ENCODE peak calls at places on chromosome 18, in seven cellular contexts. H, E, L, P, C, X and T are unnamed samples.

GRCh38 chr18:26448714-26449159 is 99.6 kb downstream of the KCTD1 start:
- DNase-seq in X (no peak), H (no peak), E (no peak), C (no peak), P (no peak), L (no peak), T (no peak)

GRCh38 chr18:59902180-59902992 is 2.6 kb downstream of the PMAIP1 start:
- DNase-seq in X (no peak), H (no peak), E (no peak), C (no peak), L (no peak), P (no peak), T (no peak)

GRCh38 chr18:62996552-62996951 is 281.2 kb downstream of the PHLPP1 start:
- DNase-seq in L (no peak), H (no peak), E (no peak), C (no peak), P (no peak), X (no peak), T (no peak)

GRCh38 chr18:24741961-24742738 is 281.7 kb downstream of the HRH4 start:
- DNase-seq in L (no peak), E (no peak), P (no peak), C (no peak), X (no peak), H (no peak), T (no peak)

GRCh38 chr18:275486-275885 is 7.6 kb upstream of the THOC1 start:
- DNase-seq in H (no peak), L (no peak), E (no peak), X (no peak), P (no peak), C (no peak), T (no peak)

GRCh38 chr18:58223717-58224424 is 179.8 kb downstream of the NEDD4L start:
- DNase-seq in H (peak), X (peak), E (no peak), C (no peak), L (peak), P (peak), T (peak)

GRCh38 chr18:43936176-43936575 is 658.9 kb upstream of the SYT4 start:
- DNase-seq in E (no peak), C (no peak), L (no peak), P (no peak), X (no peak), H (no peak), T (no peak)

GRCh38 chr18:8625693-8626092 is 16.5 kb downstream of the RAB12 start:
- DNase-seq in E (no peak), L (no peak), P (no peak), H (no peak), X (no peak), C (no peak), T (no peak)

GRCh38 chr18:37385846-37386435 is 179.7 kb downstream of the CELF4 start:
- DNase-seq in E (no peak), L (peak), X (peak), H (no peak), C (no peak), P (no peak), T (no peak)

GRCh38 chr18:13597068-13597467 is 129.3 kb downstream of the FAM210A start:
- DNase-seq in C (no peak), P (no peak), H (no peak), L (no peak), E (no peak), X (no peak), T (no peak)

GRCh38 chr18:26928669-26929313 is 63.3 kb upstream of the AQP4 start:
- DNase-seq in L (no peak), X (no peak), E (no peak), P (peak), H (no peak), C (no peak), T (no peak)

GRCh38 chr18:59478591-59478990 is 119.5 kb upstream of the LMAN1 start:
- DNase-seq in C (no peak), P (no peak), X (no peak), L (peak), H (no peak), E (no peak), T (no peak)

GRCh38 chr18:4631239-4631638 is 176.1 kb upstream of the DLGAP1 start:
- DNase-seq in H (no peak), X (no peak), L (no peak), E (no peak), P (no peak), C (no peak), T (no peak)

GRCh38 chr18:75500510-75500909 is 73.0 kb upstream of the SMIM21 start:
- DNase-seq in E (no peak), X (no peak), C (no peak), H (no peak), P (no peak), L (no peak), T (no peak)

GRCh38 chr18:71239111-71239624 is 950.3 kb downstream of the SOCS6 start:
- DNase-seq in E (no peak), H (no peak), C (no peak), L (no peak), X (no peak), P (no peak), T (no peak)

GRCh38 chr18:12843420-12844346 is 40.4 kb downstream of the PTPN2 start:
- DNase-seq in C (no peak), X (no peak), E (no peak), L (no peak), P (no peak), H (no peak), T (no peak)

GRCh38 chr18:70228546-70228945 is 23.1 kb upstream of the RTTN start:
- DNase-seq in H (no peak), X (no peak), E (no peak), P (no peak), C (no peak), L (no peak), T (no peak)

GRCh38 chr18:33802955-33803354 is 224.9 kb downstream of the ASXL3 start:
- DNase-seq in P (peak), X (no peak), H (peak), L (no peak), E (no peak), C (no peak), T (no peak)

GRCh38 chr18:58639751-58640427 is 11.0 kb upstream of the ALPK2 start:
- DNase-seq in L (no peak), H (no peak), X (peak), C (no peak), E (no peak), P (no peak), T (peak)

GRCh38 chr18:3720818-3721545 is 271.0 kb downstream of the TGIF1 start:
- DNase-seq in P (no peak), H (no peak), C (no peak), L (no peak), E (no peak), X (no peak), T (no peak)

GRCh38 chr18:56168049-56168781 is 470.2 kb downstream of the TXNL1 start:
- DNase-seq in P (no peak), H (peak), E (no peak), C (no peak), L (no peak), X (no peak), T (peak)

GRCh38 chr18:50231621-50232020 is 34.7 kb downstream of the CFAP53 start:
- DNase-seq in C (no peak), X (peak), H (no peak), L (no peak), P (no peak), E (no peak), T (no peak)

GRCh38 chr18:25350561-25351201 is 1.3 kb downstream of the ZNF521 start:
- DNase-seq in H (no peak), C (no peak), E (no peak), X (no peak), L (peak), P (no peak), T (peak)

GRCh38 chr18:74579704-74580103 is 18.0 kb upstream of the ZNF407 start:
- DNase-seq in H (no peak), L (no peak), X (no peak), P (no peak), C (no peak), E (no peak), T (no peak)

GRCh38 chr18:29169599-29169998 is 992.7 kb upstream of the CDH2 start:
- DNase-seq in E (no peak), L (no peak), C (no peak), P (no peak), X (no peak), H (no peak), T (no peak)

GRCh38 chr18:42781298-42781815 is 334.1 kb downstream of the RIT2 start:
- DNase-seq in E (no peak), X (no peak), L (no peak), H (no peak), P (no peak), C (no peak), T (no peak)

GRCh38 chr18:55314615-55315237 is 273.3 kb downstream of the TCF4 start:
- DNase-seq in P (no peak), H (no peak), E (no peak), X (no peak), L (no peak), C (no peak), T (no peak)

GRCh38 chr18:9926223-9926894 is 12.5 kb downstream of the VAPA start:
- DNase-seq in X (no peak), P (no peak), E (no peak), H (no peak), L (no peak), C (no peak), T (no peak)
- H3K27ac ChIP-seq in X (no peak), P (peak), E (no peak), H (no peak), L (peak), C (no peak), T (no peak)

DNA sequence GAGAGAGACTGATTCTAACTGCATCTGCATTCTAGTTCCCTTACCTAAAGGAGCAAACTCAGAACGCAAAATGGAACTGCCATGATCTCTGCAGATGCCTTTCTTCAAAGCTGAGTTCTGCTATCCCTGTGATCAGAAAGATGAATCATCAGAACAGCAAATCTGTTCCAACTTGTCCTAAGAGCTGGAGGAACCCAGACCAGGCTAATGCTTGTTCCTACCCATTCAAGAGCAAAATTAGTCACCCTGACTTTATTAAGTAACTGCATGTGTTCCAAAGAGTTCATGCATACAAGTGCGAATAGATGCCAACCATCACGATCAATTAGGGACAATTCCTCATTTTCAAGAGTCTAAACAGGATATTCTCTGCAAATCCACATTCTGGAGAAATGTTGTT is 46.5 kb downstream of the MBP start:
- DNase-seq in E (no peak), X (peak), L (no peak), C (no peak), P (no peak), H (no peak), T (peak)
- H3K27ac ChIP-seq in E (no peak), X (peak), L (peak), C (no peak), P (peak), H (no peak), T (peak)

GRCh38 chr18:67665266-67665665 is 148.7 kb upstream of the DSEL start:
- DNase-seq in L (no peak), P (no peak), H (no peak), X (peak), C (no peak), E (no peak), T (peak)

GRCh38 chr18:67662996-67663395 is 146.5 kb upstream of the DSEL start:
- DNase-seq in P (no peak), H (no peak), L (no peak), E (no peak), C (no peak), X (no peak), T (no peak)

DNA sequence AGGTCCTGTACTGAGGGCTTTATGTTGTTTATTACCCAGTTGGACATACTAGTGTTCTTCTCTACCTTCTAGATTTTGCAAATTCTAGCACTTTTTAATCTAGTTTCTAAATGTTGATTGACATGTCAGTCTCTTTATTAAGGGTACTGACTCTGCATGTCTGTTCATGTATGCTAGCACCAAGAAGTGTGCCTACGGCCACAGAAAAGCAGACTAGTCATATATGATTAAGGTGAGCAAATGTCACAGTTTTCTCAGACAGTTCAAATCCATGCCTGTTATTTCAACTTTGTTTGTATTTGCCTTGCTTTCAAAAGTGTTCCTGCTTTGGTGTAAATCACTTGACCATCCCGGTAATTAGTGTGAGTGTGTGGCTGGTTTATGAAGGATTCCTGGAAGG is 145.0 kb upstream of the DSEL start:
- DNase-seq in C (no peak), L (no peak), P (no peak), H (no peak), X (no peak), E (no peak), T (no peak)
- H3K27ac ChIP-seq in C (no peak), L (no peak), P (no peak), H (no peak), X (no peak), E (no peak), T (no peak)

GRCh38 chr18:9708057-9708881 is at the start of gene RAB31:
- DNase-seq in C (no peak), X (peak), P (peak), H (peak), E (no peak), L (peak), T (peak)
- H3K27ac ChIP-seq in C (peak), X (peak), P (peak), H (peak), E (no peak), L (peak), T (peak)

GRCh38 chr18:11002796-11003195 is 146.6 kb downstream of the PIEZO2 start:
- DNase-seq in E (no peak), L (no peak), C (no peak), X (no peak), H (no peak), P (no peak), T (no peak)
- H3K27ac ChIP-seq in E (no peak), L (no peak), C (no peak), X (no peak), H (no peak), P (no peak), T (no peak)

GRCh38 chr18:46260879-46261143 is 156.6 kb downstream of the HAUS1 start:
- DNase-seq in H (no peak), X (no peak), P (no peak), C (no peak), L (no peak), E (no peak), T (no peak)
- H3K27ac ChIP-seq in H (no peak), X (no peak), P (no peak), C (no peak), L (peak), E (no peak), T (peak)

DNA sequence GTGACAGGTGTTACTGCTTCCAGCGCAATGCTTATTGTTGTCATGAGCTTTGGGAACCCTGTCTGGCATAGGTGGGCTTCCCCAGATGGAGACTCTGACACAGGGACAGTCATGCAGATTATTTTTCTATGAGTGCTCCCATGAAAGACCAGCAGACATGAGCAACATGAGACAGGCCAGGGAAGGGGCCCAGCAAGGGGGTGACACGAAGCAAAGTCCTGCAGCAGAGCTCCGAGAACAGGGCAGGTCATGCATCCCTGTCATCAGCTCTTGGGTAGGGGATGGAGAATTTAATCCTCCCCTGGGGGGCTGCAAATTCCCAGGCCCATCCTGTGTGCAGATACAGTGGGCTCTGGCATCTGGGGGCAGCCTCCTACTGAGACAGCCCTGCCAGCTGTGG is 77.4 kb downstream of the CTAGE1 start:
- DNase-seq in E (no peak), X (no peak), P (no peak), C (no peak), L (no peak), H (no peak), T (no peak)
- H3K27ac ChIP-seq in E (no peak), X (no peak), P (no peak), C (no peak), L (no peak), H (no peak), T (no peak)

GRCh38 chr18:48942554-48943261 is 8.1 kb downstream of the SMAD7 start:
- DNase-seq in X (peak), L (no peak), H (peak), C (no peak), E (no peak), P (peak), T (peak)

GRCh38 chr18:48944634-48945033 is 6.1 kb downstream of the SMAD7 start:
- DNase-seq in E (no peak), P (no peak), H (no peak), X (no peak), L (no peak), C (no peak), T (no peak)

GRCh38 chr18:48942086-48942485 is 8.7 kb downstream of the SMAD7 start:
- DNase-seq in E (no peak), X (no peak), H (no peak), P (no peak), C (no peak), L (no peak), T (no peak)

GRCh38 chr18:48943736-48944527 is 6.8 kb downstream of the SMAD7 start:
- DNase-seq in L (no peak), X (no peak), P (no peak), H (no peak), E (no peak), C (no peak), T (no peak)

GRCh38 chr18:48943333-48943732 is 7.4 kb downstream of the SMAD7 start:
- DNase-seq in P (no peak), L (no peak), H (no peak), X (no peak), C (no peak), E (no peak), T (no peak)
- H3K27ac ChIP-seq in P (peak), L (peak), H (peak), X (peak), C (no peak), E (no peak), T (peak)

GRCh38 chr18:9736942-9737813 is 29.1 kb downstream of the RAB31 start:
- DNase-seq in P (no peak), L (peak), E (no peak), H (no peak), X (no peak), C (no peak), T (no peak)
- H3K27ac ChIP-seq in P (no peak), L (peak), E (no peak), H (no peak), X (no peak), C (no peak), T (no peak)

DNA sequence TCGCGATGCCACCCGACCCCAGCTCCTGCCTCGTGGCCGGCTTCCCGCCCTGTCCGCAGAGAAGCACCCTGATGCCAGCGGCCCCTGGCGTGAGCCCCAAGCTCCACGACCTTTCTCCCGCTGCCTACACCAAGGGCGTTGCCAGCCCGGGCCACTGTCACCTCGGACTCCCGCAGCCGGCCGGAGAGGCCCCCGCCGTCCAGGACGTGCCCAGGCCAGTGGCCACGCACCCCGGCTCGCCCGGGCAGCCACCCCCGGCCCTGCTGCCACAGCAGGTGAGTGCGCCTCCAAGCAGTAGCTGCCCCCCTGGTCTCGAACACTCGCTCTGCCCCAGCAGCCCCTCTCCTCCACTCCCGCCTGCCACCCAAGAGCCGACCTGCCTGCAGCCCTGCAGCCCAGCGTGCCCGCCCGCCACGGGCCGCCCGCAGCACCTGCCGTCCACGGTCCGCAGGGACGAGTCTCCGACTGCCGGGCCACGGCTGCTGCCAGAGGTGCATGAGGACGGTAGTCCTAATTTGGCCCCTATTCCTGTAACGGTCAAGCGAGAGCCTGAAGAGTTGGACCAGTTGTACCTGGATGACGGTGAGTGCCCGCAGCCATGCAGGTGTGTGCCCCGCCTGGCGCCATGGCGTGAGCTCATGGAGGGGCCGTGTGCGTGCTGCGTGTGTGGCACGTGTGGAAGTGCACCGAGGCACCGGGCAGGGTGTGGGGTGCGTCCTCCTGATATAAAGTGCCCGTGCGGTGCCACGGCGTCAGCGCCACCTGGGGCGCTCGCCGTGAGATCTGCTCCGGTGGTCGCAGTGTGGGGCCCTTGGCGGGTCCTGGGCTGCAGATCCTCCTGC is 90.8 kb downstream of the NFATC1 start:
- DNase-seq in E (no peak), H (no peak), L (no peak), C (no peak), P (no peak), X (no peak), T (no peak)
- H3K27ac ChIP-seq in E (no peak), H (no peak), L (no peak), C (no peak), P (no peak), X (peak), T (peak)